ENCODE peak calls at places on chromosome 22, in six cellular contexts. M is activated T-cell treated with anti-CD3 and anti-CD28 coated beads, Interleukin-2, amount 50 U/mL, for 1 hour; L is NCI-H1048; I is A549; S is stimulated activated CD4-positive, alpha-beta T cell treated with anti-CD3 and anti-CD28 coated beads, Interleukin-15, amount 100 ng/mL, for 24 hours; T is HT1080. H is an unnamed sample.

GRCh38 chr22:49136816-49137180 is 690.9 kb downstream of the BRD1 start:
- DNase-seq in T (no peak), M (no peak), L (no peak), S (no peak), I (no peak), H (no peak)

GRCh38 chr22:36386900-36387663 is 685 bp downstream of the MYH9 start:
- DNase-seq in L (no peak), S (peak), T (no peak), M (peak), I (no peak), H (peak)

GRCh38 chr22:45001653-45002052 is 8.2 kb downstream of the PHF21B start:
- DNase-seq in L (no peak), M (no peak), S (no peak), T (no peak), I (no peak), H (no peak)

GRCh38 chr22:26897384-26897783 is 240.0 kb downstream of the MIAT start:
- DNase-seq in L (no peak), S (no peak), I (no peak), T (no peak), M (no peak), H (no peak)

GRCh38 chr22:41544671-41545476 is 604 bp upstream of the POLR3H start:
- DNase-seq in M (no peak), T (peak), L (no peak), I (no peak), S (peak), H (no peak)

GRCh38 chr22:32660292-32660691 is 141.2 kb upstream of the TIMP3 start:
- DNase-seq in T (peak), S (peak), L (no peak), M (peak), I (peak), H (peak)

GRCh38 chr22:45179276-45180049 is 15.7 kb downstream of the NUP50 start:
- DNase-seq in T (no peak), L (no peak), I (no peak), M (peak), S (no peak), H (no peak)

GRCh38 chr22:46149998-46150549 is at the start of gene PPARA:
- DNase-seq in L (peak), I (peak), S (peak), T (no peak), M (peak), H (peak)

GRCh38 chr22:46844606-46845210 is 82.3 kb downstream of the TBC1D22A start:
- DNase-seq in I (no peak), T (no peak), S (no peak), L (no peak), M (no peak), H (no peak)

GRCh38 chr22:49203863-49204598 is 623.6 kb downstream of the BRD1 start:
- DNase-seq in L (no peak), M (no peak), T (no peak), S (no peak), I (no peak), H (no peak)

GRCh38 chr22:28799125-28799833 is 1.1 kb downstream of the XBP1 start:
- DNase-seq in L (no peak), S (peak), I (peak), M (no peak), T (peak), H (no peak)

GRCh38 chr22:26610072-26610958 is 7.5 kb downstream of the CRYBB1 start:
- DNase-seq in L (no peak), I (no peak), S (peak), T (peak), M (peak), H (no peak)

GRCh38 chr22:23526588-23527315 is 53.3 kb downstream of the IGLL1 start:
- DNase-seq in S (no peak), T (no peak), M (no peak), I (no peak), L (no peak), H (no peak)

GRCh38 chr22:45908961-45909360 is 68.0 kb downstream of the WNT7B start:
- DNase-seq in I (no peak), T (no peak), S (no peak), L (no peak), M (no peak), H (no peak)

GRCh38 chr22:27690596-27690995 is 111.0 kb downstream of the MN1 start:
- DNase-seq in L (no peak), S (no peak), I (no peak), M (no peak), T (no peak), H (no peak)

GRCh38 chr22:29209624-29209929 is 3.9 kb downstream of the EMID1 start:
- DNase-seq in M (no peak), L (no peak), T (no peak), S (no peak), I (no peak), H (no peak)

GRCh38 chr22:49016909-49017768 is 810.5 kb downstream of the BRD1 start:
- DNase-seq in S (no peak), T (no peak), L (no peak), I (no peak), M (no peak), H (no peak)

GRCh38 chr22:29298641-29299040 is 7.8 kb upstream of the GAS2L1 start:
- DNase-seq in I (no peak), L (no peak), S (no peak), M (no peak), T (no peak), H (no peak)

GRCh38 chr22:24128631-24129601 is 52.4 kb upstream of the SUSD2 start:
- DNase-seq in T (no peak), M (no peak), S (no peak), I (no peak), L (no peak), H (no peak)

GRCh38 chr22:38220653-38221386 is 19.0 kb downstream of the MAFF start:
- DNase-seq in L (no peak), S (no peak), M (no peak), T (no peak), I (no peak), H (no peak)

GRCh38 chr22:26707581-26707980 is 50.2 kb downstream of the MIAT start:
- DNase-seq in M (no peak), S (no peak), I (no peak), T (no peak), L (no peak), H (no peak)

GRCh38 chr22:29155966-29156365 is 49.7 kb upstream of the EMID1 start:
- DNase-seq in T (no peak), L (no peak), I (no peak), S (no peak), M (no peak), H (no peak)